ENCODE peak calls at places on chromosomes 5 and 9, in six cellular contexts. B is PC-3; Z is cardiac fibroblast; V is AG10803; C is neural progenitor cell; G is CD8-positive, alpha-beta T cell. L is an unnamed sample.

GRCh38 chr5:128671861-128672414 is 133.9 kb upstream of the FBN2 start:
- DNase-seq in B (no peak), Z (no peak), V (no peak), C (no peak), G (no peak), L (no peak)

GRCh38 chr9:99299214-99300102 is 77.4 kb downstream of the SEC61B start:
- DNase-seq in B (peak), Z (peak), V (peak), C (peak), G (no peak), L (peak)

GRCh38 chr9:123225374-123225813 is 43.0 kb downstream of the STRBP start:
- DNase-seq in B (peak), Z (peak), V (peak), C (peak), G (peak), L (peak)

GRCh38 chr5:159873680-159874079 is 42.6 kb upstream of the ADRA1B start:
- DNase-seq in B (peak), Z (no peak), V (no peak), C (no peak), G (no peak), L (peak)

GRCh38 chr5:170266570-170267379 is 30.8 kb downstream of the LCP2 start:
- DNase-seq in B (no peak), Z (no peak), V (no peak), C (peak), G (peak), L (no peak)

GRCh38 chr5:123092696-123093095 is 3.7 kb downstream of the PRDM6 start:
- DNase-seq in B (no peak), Z (no peak), V (no peak), C (peak), G (no peak), L (no peak)

GRCh38 chr9:130770679-130771442 is 64.2 kb upstream of the ABL1 start:
- DNase-seq in B (peak), Z (peak), V (peak), C (peak), G (no peak), L (peak)

GRCh38 chr9:127700140-127700539 is 6.6 kb upstream of the CFAP157 start:
- DNase-seq in B (no peak), Z (no peak), V (no peak), C (no peak), G (no peak), L (no peak)

GRCh38 chr5:140672455-140673186 is 755 bp downstream of the DND1 start:
- DNase-seq in B (no peak), Z (peak), V (no peak), C (peak), G (no peak), L (no peak)

GRCh38 chr5:14148890-14149671 is 5.9 kb downstream of the TRIO start:
- DNase-seq in B (no peak), Z (no peak), V (no peak), C (no peak), G (no peak), L (no peak)
- H3K4me3 ChIP-seq in B (no peak), Z (peak), V (no peak), C (no peak), G (no peak), L (no peak)

DNA sequence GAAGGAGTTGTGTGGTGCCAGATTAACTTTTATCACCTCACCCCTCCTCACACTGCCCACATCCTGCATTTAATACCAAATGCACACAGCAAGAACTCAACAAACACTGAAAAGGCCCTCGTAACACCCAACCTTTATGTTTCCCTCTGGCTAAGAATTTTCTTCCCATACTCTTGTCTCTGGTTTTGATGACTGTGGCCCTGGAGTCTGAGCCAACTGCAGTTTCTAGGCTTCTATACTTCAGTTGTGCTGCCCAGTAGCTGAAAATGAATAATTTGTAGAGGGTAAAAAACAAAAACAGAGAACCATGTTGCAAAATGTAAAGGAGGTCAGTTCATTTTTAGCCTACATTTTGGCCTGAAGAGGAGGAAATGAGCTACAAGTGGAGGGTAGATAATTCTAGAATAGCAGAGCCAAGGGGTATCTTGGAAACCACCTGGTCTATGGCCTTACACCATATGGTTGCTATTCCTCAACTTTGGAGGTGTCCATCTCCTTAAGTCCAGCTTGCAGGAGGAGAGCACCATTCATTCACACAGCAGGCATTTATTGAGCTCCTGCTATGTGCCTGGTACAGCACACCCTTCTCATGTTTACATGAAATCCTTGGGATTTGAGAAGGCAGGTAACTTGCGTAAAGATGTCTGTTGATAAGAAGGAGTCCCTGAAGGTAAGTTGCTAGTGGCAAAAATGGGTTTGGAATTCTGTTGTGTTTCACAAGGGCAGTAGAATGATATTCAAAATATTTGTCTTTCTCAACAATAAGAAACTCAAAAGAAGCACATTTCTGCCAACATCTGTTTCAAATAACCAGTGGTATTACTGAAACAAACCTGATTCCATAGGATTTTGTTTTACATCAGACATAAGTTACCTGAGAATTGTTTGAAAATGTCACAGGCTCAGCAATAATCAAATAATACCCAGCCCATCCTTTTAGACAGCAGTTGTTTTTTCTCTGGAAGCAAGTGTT is 83.8 kb upstream of the TNFAIP8 start:
- DNase-seq in B (peak), Z (no peak), V (peak), C (no peak), G (no peak), L (no peak)
- TF ChIP-seq CTCF in B (no peak), Z (no peak), V (no peak), C (no peak), G (no peak), L (no peak)

GRCh38 chr9:121744002-121744686 is 92.7 kb downstream of the DAB2IP start:
- DNase-seq in B (peak), Z (peak), V (peak), C (peak), G (peak), L (peak)

GRCh38 chr9:121743441-121744001 is 92.1 kb downstream of the DAB2IP start:
- DNase-seq in B (peak), Z (peak), V (peak), C (peak), G (no peak), L (peak)

GRCh38 chr9:121746411-121746810 is 95.0 kb downstream of the DAB2IP start:
- DNase-seq in B (no peak), Z (no peak), V (no peak), C (no peak), G (no peak), L (no peak)

GRCh38 chr9:121745396-121745695 is 93.9 kb downstream of the DAB2IP start:
- DNase-seq in B (no peak), Z (no peak), V (no peak), C (no peak), G (no peak), L (no peak)

DNA sequence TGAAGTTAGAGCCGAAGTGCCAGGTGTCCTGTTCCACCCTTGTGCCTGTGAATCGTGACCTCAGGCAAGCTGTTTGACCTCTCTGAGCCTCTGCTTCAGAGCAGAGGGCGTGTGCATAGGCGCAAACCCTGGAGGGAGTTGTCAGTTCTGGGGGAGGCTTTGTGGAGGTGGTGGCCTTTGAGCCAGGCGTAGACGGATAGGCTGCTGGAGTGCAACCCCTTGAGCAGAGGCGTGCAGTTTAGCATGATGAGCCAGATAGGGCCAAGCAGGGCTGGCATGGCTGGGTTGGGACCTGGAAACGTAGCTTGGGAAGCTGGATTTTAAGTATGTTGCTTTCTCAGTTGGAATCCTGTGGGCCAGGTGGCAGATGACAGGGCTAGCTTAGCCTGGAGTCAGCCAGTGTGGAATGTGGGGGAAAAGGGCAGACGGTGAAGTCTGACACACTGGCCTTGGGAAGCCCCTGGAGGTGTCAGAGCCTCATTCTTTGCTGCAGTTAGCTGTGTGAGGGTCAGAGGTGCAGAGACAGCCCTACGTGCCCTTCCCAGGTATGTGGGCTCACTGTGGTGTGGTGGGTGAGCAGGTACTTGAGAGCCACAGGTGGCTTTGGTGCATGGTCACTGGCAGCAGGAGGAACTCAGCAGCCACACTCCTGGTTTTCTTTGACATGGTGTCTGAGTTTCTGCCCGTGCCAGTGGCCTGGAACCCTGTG is 93.4 kb downstream of the DAB2IP start:
- DNase-seq in B (no peak), Z (no peak), V (peak), C (peak), G (no peak), L (no peak)
- H3K4me3 ChIP-seq in B (no peak), Z (no peak), V (peak), C (no peak), G (no peak), L (peak)

GRCh38 chr5:100694100-100694499 is 158.9 kb downstream of the FAM174A start:
- DNase-seq in B (no peak), Z (no peak), V (no peak), C (no peak), G (no peak), L (no peak)

GRCh38 chr5:100693481-100693880 is 158.3 kb downstream of the FAM174A start:
- DNase-seq in B (no peak), Z (no peak), V (no peak), C (no peak), G (no peak), L (no peak)

GRCh38 chr5:100697970-100698369 is 162.8 kb downstream of the FAM174A start:
- DNase-seq in B (no peak), Z (no peak), V (no peak), C (no peak), G (no peak), L (no peak)
- TF ChIP-seq CTCF in B (peak), Z (no peak), V (peak), C (peak), G (no peak), L (no peak)

L was measured in foreskin fibroblast.